ENCODE peak calls at places on chromosomes 1 and 21, in four cellular contexts. M is GM12878, Z is K562, W is HepG2. P is an unnamed sample.

GRCh38 chr1:228941673-228942072 is 206.4 kb downstream of the RHOU start:
- DNase-seq in M (no peak), Z (no peak), W (no peak), P (no peak)

GRCh38 chr1:115674011-115674410 is 32.2 kb downstream of the VANGL1 start:
- DNase-seq in M (no peak), Z (no peak), W (no peak), P (no peak)

GRCh38 chr1:100131623-100132022 is 1.1 kb downstream of the SASS6 start:
- DNase-seq in M (no peak), Z (no peak), W (no peak), P (no peak)

GRCh38 chr1:154344977-154345837 is 19.9 kb downstream of the ATP8B2 start:
- DNase-seq in M (no peak), Z (peak), W (peak), P (peak)

GRCh38 chr1:45848714-45849113 is 45.3 kb downstream of the MAST2 start:
- DNase-seq in M (no peak), Z (no peak), W (no peak), P (no peak)

GRCh38 chr1:156625436-156626078 is 6.3 kb downstream of the HAPLN2 start:
- DNase-seq in M (no peak), Z (peak), W (no peak), P (peak)

GRCh38 chr1:5481889-5482288 is 510.3 kb downstream of the NPHP4 start:
- DNase-seq in M (no peak), Z (peak), W (no peak), P (peak)

GRCh38 chr1:93744299-93744988 is 62.8 kb upstream of the BCAR3 start:
- DNase-seq in M (peak), Z (no peak), W (no peak), P (no peak)

GRCh38 chr21:41316641-41317392 is at the start of gene FAM3B:
- DNase-seq in M (no peak), Z (no peak), W (no peak), P (no peak)

GRCh38 chr1:18999287-18999852 is 42.9 kb upstream of the IFFO2 start:
- DNase-seq in M (no peak), Z (no peak), W (no peak), P (no peak)

GRCh38 chr1:1143636-1144035 is 27.7 kb upstream of the C1orf159 start:
- DNase-seq in M (no peak), Z (no peak), W (no peak), P (no peak)

GRCh38 chr21:37220433-37220980 is 46.6 kb downstream of the VPS26C start:
- DNase-seq in M (no peak), Z (no peak), W (peak), P (no peak)

GRCh38 chr1:55337801-55338447 is 122.8 kb upstream of the USP24 start:
- DNase-seq in M (peak), Z (peak), W (peak), P (peak)

GRCh38 chr1:17893891-17894631 is 138.9 kb downstream of the ACTL8 start:
- DNase-seq in M (no peak), Z (no peak), W (no peak), P (no peak)

GRCh38 chr1:19884312-19884711 is 2.1 kb downstream of the OTUD3 start:
- DNase-seq in M (no peak), Z (no peak), W (no peak), P (no peak)

GRCh38 chr1:173503391-173503790 is 26.3 kb downstream of the PRDX6 start:
- DNase-seq in M (no peak), Z (no peak), W (peak), P (no peak)

GRCh38 chr1:81007024-81007423 is 793.7 kb upstream of the ADGRL2 start:
- DNase-seq in M (no peak), Z (no peak), W (no peak), P (no peak)

GRCh38 chr1:236754525-236755210 is 40.4 kb upstream of the MTR start:
- DNase-seq in M (no peak), Z (no peak), W (no peak), P (no peak)

GRCh38 chr1:207314836-207315235 is 6.6 kb upstream of the CD55 start:
- DNase-seq in M (no peak), Z (no peak), W (no peak), P (no peak)

GRCh38 chr21:38310619-38311018 is 53.8 kb downstream of the KCNJ15 start:
- DNase-seq in M (no peak), Z (no peak), W (no peak), P (no peak)

GRCh38 chr1:241706257-241706656 is 54.2 kb downstream of the WDR64 start:
- DNase-seq in M (no peak), Z (no peak), W (no peak), P (no peak)

GRCh38 chr1:182725264-182725965 is 41.0 kb upstream of the RGS8 start:
- DNase-seq in M (no peak), Z (no peak), W (no peak), P (no peak)

GRCh38 chr1:70504821-70505193 is 93.7 kb downstream of the CTH start:
- DNase-seq in M (no peak), Z (no peak), W (no peak), P (no peak)

GRCh38 chr1:84027368-84027767 is 28.4 kb upstream of the TTLL7 start:
- DNase-seq in M (no peak), Z (no peak), W (no peak), P (no peak)

GRCh38 chr1:108708726-108709660 is 3.7 kb upstream of the FNDC7 start:
- DNase-seq in M (no peak), Z (no peak), W (no peak), P (peak)

GRCh38 chr1:181318022-181318857 is 165.1 kb upstream of the CACNA1E start:
- DNase-seq in M (no peak), Z (no peak), W (no peak), P (peak)

GRCh38 chr1:149846600-149847466 is 52.5 kb upstream of the BOLA1 start:
- DNase-seq in M (no peak), Z (no peak), W (no peak), P (no peak)

GRCh38 chr1:235709018-235709417 is 59.4 kb upstream of the GNG4 start:
- DNase-seq in M (no peak), Z (no peak), W (no peak), P (no peak)

GRCh38 chr1:202004711-202005110 is 5.7 kb upstream of the ELF3 start:
- DNase-seq in M (no peak), Z (no peak), W (no peak), P (no peak)

GRCh38 chr1:64112281-64112680 is 91.1 kb upstream of the UBE2U start:
- DNase-seq in M (no peak), Z (no peak), W (no peak), P (no peak)

GRCh38 chr1:225866061-225866844 is 15.9 kb downstream of the TMEM63A start:
- DNase-seq in M (no peak), Z (no peak), W (no peak), P (no peak)

GRCh38 chr1:2231667-2232254 is 3.6 kb downstream of the SKI start:
- DNase-seq in M (no peak), Z (peak), W (peak), P (peak)

GRCh38 chr1:77400781-77401180 is 119.0 kb downstream of the AK5 start:
- DNase-seq in M (no peak), Z (no peak), W (no peak), P (no peak)

DNA sequence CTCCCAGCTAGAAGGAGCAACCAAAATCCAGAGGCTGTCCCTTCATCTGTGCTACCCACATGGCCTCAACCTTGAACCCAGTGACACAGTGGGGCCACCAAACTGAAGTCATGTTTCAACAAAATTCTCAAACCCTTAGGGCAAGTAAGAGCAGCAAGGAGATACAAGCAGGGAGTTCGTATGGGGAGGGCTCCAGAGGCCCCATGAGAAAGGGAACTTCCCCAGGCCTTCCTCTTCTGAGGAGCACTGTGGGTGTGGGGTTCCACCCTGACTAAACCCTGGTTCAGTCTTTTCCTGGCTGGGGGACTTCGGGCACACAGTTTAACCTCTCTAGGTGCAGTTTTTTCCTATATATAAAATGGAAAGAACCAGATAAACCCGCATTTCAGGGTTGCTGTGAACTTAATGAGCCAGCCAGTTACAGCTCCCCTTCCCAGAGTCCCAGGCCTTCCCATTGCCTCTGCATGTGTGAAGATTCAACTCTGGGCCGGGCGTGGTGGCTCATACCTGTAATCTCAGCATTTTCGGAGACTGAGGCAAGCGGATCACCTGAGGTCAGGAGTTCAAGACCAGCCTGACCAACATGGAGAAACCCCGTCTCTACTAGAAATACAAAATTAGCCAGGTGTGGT is 8.0 kb upstream of the THEMIS2 start:
- DNase-seq in M (peak), Z (no peak), W (no peak), P (no peak)
- TF ChIP-seq BHLHE40 in M (no peak), Z (no peak), W (no peak), P (no peak)

GRCh38 chr21:15005391-15005790 is 59.4 kb downstream of the NRIP1 start:
- DNase-seq in M (no peak), Z (no peak), W (no peak), P (no peak)

GRCh38 chr21:15004721-15005370 is 60.0 kb downstream of the NRIP1 start:
- DNase-seq in M (no peak), Z (no peak), W (no peak), P (no peak)

GRCh38 chr21:15001113-15001512 is 63.7 kb downstream of the NRIP1 start:
- DNase-seq in M (no peak), Z (no peak), W (no peak), P (no peak)

GRCh38 chr21:15001773-15002647 is 62.8 kb downstream of the NRIP1 start:
- DNase-seq in M (peak), Z (no peak), W (no peak), P (no peak)

DNA sequence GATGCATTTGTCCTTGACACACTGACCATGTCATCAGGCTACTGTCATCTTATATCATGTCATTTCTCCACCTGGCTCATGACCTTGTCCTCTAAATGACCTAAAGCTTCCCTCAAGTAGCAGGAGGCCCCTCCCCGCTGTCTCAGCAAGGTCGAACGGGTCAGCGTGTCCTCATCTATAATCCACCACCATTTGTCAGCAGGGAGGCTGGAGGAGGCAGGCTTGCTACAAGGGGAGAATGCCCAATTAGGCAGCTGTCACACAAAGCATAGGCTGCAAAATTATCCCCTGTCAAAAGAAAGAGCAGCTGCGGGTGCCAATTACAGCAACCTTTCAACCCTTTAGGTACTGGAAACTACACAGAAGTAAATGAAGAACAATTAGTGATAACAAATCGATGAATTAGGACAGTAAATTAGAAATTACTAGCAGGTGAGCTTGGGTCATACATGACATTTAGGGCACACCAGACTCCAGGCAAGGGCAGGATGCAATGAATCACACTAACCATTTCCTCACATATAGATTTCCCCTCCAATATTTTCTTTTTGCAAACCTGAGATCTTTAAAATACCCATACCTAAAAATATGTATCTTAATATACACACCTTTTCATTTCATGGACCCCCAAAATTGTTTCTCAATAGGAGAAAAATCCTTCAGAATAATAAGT is 61.2 kb downstream of the NRIP1 start:
- DNase-seq in M (no peak), Z (no peak), W (no peak), P (peak)
- TF ChIP-seq FOXM1 in M (no peak), Z (no peak), W (no peak), P (no peak)

DNA sequence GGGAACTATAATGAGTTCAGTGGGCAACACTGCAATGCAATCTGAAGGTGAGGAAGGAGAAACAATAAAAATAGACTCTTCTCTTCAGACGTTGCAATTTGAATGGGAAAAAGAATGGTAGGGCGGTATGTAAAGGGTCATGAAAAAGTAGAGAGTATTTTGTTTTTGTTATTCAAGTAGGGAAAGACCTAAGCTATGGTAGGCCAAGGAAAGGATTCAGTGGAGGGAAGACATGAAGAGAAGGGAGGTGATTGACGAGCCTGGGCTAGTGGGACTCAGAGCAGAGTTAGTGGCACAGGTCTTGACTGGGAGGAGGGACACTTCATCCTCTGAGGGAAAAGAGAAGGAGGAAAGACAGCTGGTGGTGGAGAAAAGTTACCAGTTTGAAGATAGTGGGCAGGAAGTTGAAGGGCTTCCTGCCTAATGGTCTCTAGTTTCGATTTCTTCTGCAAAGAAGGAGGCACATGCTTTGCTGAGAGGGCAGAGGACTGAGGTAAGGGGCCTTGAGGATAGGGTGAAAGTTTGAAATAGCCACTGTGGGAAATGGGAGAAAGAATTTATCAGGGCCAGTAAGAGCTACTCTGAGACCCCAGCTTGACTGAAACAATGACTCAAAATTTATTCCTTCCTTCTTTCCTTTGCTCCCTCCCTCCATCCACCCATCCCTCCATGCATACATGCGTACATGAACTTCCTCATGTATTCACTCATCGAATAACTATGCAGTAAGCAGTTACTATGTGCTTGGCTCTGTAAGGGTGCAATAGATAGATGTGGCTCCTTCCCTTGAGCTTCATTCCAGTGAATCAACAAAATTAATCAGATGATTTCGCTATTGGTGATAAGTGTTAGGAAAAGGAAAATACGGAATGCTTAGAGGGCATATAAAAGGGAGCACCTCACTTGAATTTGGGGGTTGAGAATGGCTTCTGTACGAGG is 4.2 kb downstream of the CD48 start:
- DNase-seq in M (no peak), Z (no peak), W (no peak), P (no peak)
- TF ChIP-seq BHLHE40 in M (peak), Z (no peak), W (no peak), P (no peak)

DNA sequence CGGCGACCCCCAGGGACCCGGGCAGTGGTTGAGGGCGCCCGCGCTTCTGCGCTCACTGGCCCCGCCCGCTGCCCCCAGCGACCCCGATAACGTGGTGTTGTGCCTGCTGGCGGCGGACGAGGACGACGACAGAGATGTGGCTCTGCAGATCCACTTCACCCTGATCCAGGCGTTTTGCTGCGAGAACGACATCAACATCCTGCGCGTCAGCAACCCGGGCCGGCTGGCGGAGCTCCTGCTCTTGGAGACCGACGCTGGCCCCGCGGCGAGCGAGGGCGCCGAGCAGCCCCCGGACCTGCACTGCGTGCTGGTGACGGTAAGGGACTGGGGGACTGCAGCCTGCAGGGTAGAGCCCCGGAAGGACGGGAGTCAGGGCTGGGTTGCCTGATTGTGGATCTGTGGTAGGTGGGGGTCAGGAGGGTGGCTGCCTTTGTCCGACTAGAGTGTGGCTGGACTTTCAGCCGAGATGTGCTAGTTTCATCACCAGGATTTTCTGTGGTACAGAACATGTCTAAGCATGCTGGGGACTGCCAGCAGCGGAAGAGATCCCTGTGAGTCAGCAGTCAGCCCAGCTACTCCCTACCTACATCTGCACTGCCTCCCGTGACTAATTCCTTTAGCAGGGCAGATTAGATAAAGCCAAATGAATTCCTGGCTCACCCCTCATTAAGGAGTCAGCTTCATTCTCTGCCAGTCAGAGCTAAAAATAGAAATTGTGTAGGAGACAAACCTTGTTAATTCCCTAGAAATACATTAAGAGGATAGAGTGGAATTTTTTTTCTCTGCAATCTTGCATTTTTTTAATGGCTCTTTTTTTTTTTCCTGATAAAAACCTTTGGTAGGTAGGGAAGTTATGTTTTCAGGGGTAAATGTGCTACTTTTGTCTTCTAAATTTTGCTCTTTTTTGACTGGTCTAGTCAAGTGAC is 1.5 kb downstream of the GADD45A start:
- DNase-seq in M (peak), Z (peak), W (peak), P (peak)
- TF ChIP-seq FOXM1 in M (no peak), Z (no peak), W (no peak), P (no peak)